ENCODE peak calls at places on chromosomes 7 and 10, in seven cellular contexts. Z, V, R, Y, P, C and H are unnamed samples.

GRCh38 chr10:7233259-7233991 is 177.4 kb downstream of the SFMBT2 start:
- DNase-seq in V (peak), Y (no peak), C (no peak), R (no peak), P (no peak), Z (no peak), H (peak)

GRCh38 chr10:131248376-131249165 is 63.0 kb downstream of the TCERG1L start:
- DNase-seq in C (no peak), R (no peak), Z (no peak), P (no peak), Y (peak), V (no peak), H (no peak)

GRCh38 chr10:132354356-132355094 is 22.5 kb downstream of the LRRC27 start:
- DNase-seq in P (peak), C (no peak), V (no peak), Y (peak), Z (no peak), R (no peak), H (no peak)

GRCh38 chr7:82840061-82840460 is 322.6 kb downstream of the PCLO start:
- DNase-seq in Z (no peak), R (no peak), V (no peak), P (no peak), C (no peak), Y (no peak), H (no peak)

GRCh38 chr7:36029846-36030510 is 123.1 kb upstream of the EEPD1 start:
- DNase-seq in V (no peak), C (no peak), Y (no peak), R (no peak), P (no peak), Z (no peak), H (no peak)

GRCh38 chr10:6579904-6580278 is at the start of gene PRKCQ:
- DNase-seq in C (peak), Z (no peak), Y (no peak), V (no peak), P (no peak), R (no peak), H (no peak)

GRCh38 chr7:55278321-55278720 is 86.8 kb upstream of the LANCL2 start:
- DNase-seq in Z (no peak), P (no peak), R (no peak), C (no peak), Y (no peak), V (no peak), H (no peak)

GRCh38 chr7:157150825-157151412 is 12.2 kb downstream of the UBE3C start:
- DNase-seq in Z (no peak), V (peak), R (no peak), Y (no peak), P (no peak), C (no peak), H (no peak)

GRCh38 chr7:875051-875450 is 1.3 kb upstream of the GET4 start:
- DNase-seq in Z (no peak), R (no peak), C (no peak), V (no peak), Y (no peak), P (no peak), H (no peak)

GRCh38 chr7:871900-872537 is 4.3 kb upstream of the GET4 start:
- DNase-seq in V (no peak), Z (no peak), Y (no peak), P (no peak), R (no peak), C (no peak), H (no peak)

GRCh38 chr7:875476-876076 is 778 bp upstream of the GET4 start:
- DNase-seq in C (no peak), P (no peak), V (no peak), Z (no peak), Y (no peak), R (no peak), H (no peak)

GRCh38 chr7:874036-874749 is 2.2 kb upstream of the GET4 start:
- DNase-seq in C (no peak), P (no peak), Y (no peak), Z (no peak), V (no peak), R (no peak), H (no peak)

DNA sequence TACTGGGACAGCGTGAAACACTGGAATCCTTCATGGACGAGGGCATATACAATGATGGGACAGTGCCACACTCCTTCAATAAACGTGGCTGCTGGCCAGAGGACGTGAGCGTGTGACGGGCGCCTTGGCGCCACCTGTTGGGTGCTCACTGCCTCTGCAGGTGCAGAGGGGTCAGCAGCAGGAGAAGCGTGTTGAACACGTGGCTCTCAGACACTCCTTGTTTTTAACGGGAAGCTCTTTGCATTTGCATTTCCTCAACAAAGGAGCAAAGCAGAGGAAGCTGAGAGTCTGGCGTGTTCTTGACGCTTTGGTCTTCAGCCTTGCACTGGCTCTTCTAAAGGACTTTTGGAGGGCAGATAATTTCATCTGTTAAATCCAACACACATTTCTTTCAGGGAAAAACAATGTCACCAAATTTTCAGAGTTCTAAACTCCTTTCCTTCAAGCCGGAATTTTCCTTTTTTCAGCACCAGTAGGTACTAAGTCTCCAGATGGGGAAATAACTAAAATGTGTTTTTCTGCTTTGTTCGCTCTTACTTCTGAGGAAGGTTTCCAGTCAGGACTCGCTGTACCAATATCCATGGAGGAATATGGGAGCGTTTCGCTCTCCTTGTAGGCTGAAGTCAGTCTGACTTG is 2.9 kb upstream of the GET4 start:
- DNase-seq in Y (peak), V (peak), C (peak), R (peak), Z (peak), P (peak), H (peak)
- H3K27ac ChIP-seq in Y (peak), V (peak), C (peak), R (peak), Z (no peak), P (peak), H (peak)

GRCh38 chr10:133358920-133359300 is 1.1 kb upstream of the FUOM start:
- DNase-seq in Y (no peak), C (no peak), V (no peak), P (no peak), Z (no peak), R (no peak), H (no peak)

GRCh38 chr10:133359972-133360610 is 2.3 kb upstream of the FUOM start:
- DNase-seq in Z (no peak), C (no peak), Y (peak), R (no peak), P (no peak), V (no peak), H (no peak)

GRCh38 chr10:133358162-133358919 is 522 bp upstream of the FUOM start:
- DNase-seq in Z (no peak), R (no peak), Y (no peak), V (no peak), C (no peak), P (no peak), H (no peak)

GRCh38 chr10:133361227-133361626 is 3.4 kb upstream of the FUOM start:
- DNase-seq in V (no peak), Z (no peak), R (no peak), P (no peak), C (no peak), Y (no peak), H (no peak)

GRCh38 chr10:133359554-133359971 is 1.7 kb upstream of the FUOM start:
- DNase-seq in P (no peak), V (no peak), R (no peak), C (no peak), Y (peak), Z (peak), H (no peak)
- H3K27ac ChIP-seq in P (no peak), V (no peak), R (no peak), C (no peak), Y (no peak), Z (no peak), H (no peak)

GRCh38 chr7:69693042-69693441 is 94.8 kb downstream of the AUTS2 start:
- DNase-seq in Y (no peak), C (no peak), P (no peak), V (no peak), R (no peak), Z (no peak), H (no peak)
- H3K27ac ChIP-seq in Y (no peak), C (no peak), P (no peak), V (no peak), R (no peak), Z (no peak), H (no peak)

DNA sequence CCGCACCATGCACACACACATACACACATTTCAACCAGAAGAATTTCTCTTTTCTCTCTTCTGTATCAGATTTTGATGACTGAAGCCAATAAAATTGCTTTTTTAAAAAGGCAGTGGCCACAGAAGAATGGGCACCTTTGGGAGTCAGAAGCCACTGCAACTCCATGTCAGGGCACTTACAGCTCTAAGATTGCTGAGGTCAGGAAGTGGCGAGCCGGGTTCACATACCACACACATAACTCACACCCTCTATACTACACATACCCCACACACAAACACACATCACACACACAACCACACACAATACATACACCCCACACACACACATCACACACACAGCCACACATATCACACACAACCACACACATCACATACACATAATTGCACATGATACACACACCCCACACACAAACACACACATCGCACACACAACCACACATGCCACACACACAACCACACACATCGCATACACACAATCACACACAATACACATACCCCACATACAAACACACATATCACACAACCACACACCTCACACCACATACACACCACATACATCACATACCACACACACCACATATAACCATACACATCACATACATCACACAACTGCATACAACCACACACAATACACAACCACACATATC is 31.2 kb downstream of the GPRIN2 start:
- DNase-seq in C (peak), Z (no peak), P (no peak), R (peak), Y (peak), V (no peak), H (no peak)
- H3K27ac ChIP-seq in C (no peak), Z (no peak), P (no peak), R (peak), Y (no peak), V (no peak), H (peak)

GRCh38 chr7:105878746-105879605 is 2.6 kb upstream of the ATXN7L1 start:
- DNase-seq in Y (no peak), P (no peak), R (no peak), C (no peak), Z (no peak), V (no peak), H (no peak)

GRCh38 chr7:105877736-105878135 is 1.3 kb upstream of the ATXN7L1 start:
- DNase-seq in P (no peak), C (peak), Y (no peak), V (no peak), R (no peak), Z (no peak), H (no peak)

GRCh38 chr7:105876091-105876963 is at the start of gene ATXN7L1:
- DNase-seq in P (peak), V (peak), Y (peak), Z (peak), C (peak), R (peak), H (peak)

GRCh38 chr7:105875505-105875904 is 894 bp downstream of the ATXN7L1 start:
- DNase-seq in P (no peak), Y (no peak), R (no peak), Z (no peak), C (no peak), V (no peak), H (no peak)

DNA sequence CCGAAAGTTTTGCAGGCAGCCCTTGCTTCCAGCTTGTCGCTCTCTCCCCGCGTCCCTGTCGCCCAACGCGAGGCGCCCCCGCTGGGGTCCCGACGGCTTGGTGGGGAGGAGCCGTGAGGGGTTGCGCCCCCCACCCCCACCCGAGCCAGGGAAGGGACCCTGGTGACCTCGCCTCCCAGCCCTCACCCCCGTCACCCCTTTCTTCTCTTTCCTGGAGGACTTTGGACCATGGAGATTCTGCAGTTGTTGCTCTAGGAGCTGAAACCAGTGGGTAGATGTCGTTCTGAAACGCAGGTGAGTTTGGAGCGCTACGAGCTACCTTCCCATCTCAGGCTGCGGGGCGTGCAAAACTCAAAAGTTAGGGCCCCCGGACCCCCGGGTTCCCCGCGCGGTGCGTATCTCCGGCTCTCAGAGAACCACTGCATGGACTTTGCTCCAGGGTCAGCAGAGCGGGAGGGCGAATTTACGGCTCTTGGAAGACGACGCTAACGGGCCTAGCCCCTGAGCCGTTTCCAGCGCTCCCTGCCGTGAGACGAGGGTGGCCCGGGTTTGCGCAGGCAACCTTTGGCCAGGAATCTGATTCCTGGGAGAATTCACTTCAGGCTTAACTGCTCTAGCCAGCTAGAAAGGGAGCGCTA is 684 bp upstream of the ATXN7L1 start:
- DNase-seq in R (peak), Y (peak), P (peak), Z (no peak), C (peak), V (no peak), H (no peak)
- H3K27ac ChIP-seq in R (peak), Y (peak), P (peak), Z (no peak), C (peak), V (peak), H (no peak)